ENCODE peak calls at places on chromosomes 12 and 14, in six cellular contexts. One of them, this sample, is unnamed.

GRCh38 chr12:1529228-1529861 is 65.0 kb downstream of the FBXL14 start:
- DNase-seq in K562: no peak
- DNase-seq in upper lobe of left lung: no peak
- DNase-seq in breast epithelium: no peak
- DNase-seq in sigmoid colon: peak
- DNase-seq in endothelial cell of umbilical vein: no peak
- DNase-seq in this sample: no peak

GRCh38 chr14:64501326-64502171 is 2.1 kb downstream of the ZBTB25 start:
- DNase-seq in K562: no peak
- DNase-seq in upper lobe of left lung: peak
- DNase-seq in breast epithelium: peak
- DNase-seq in sigmoid colon: peak
- DNase-seq in endothelial cell of umbilical vein: peak
- DNase-seq in this sample: no peak

GRCh38 chr14:52706286-52706685 is 714 bp upstream of the PSMC6 start:
- DNase-seq in K562: peak
- DNase-seq in upper lobe of left lung: peak
- DNase-seq in breast epithelium: no peak
- DNase-seq in sigmoid colon: no peak
- DNase-seq in endothelial cell of umbilical vein: peak
- DNase-seq in this sample: no peak

GRCh38 chr12:28486521-28486920 is 296.3 kb downstream of the CCDC91 start:
- DNase-seq in K562: no peak
- DNase-seq in upper lobe of left lung: no peak
- DNase-seq in breast epithelium: no peak
- DNase-seq in sigmoid colon: no peak
- DNase-seq in endothelial cell of umbilical vein: no peak
- DNase-seq in this sample: no peak

GRCh38 chr14:101878222-101879211 is 85.9 kb upstream of the DYNC1H1 start:
- DNase-seq in K562: no peak
- DNase-seq in upper lobe of left lung: no peak
- DNase-seq in breast epithelium: no peak
- DNase-seq in sigmoid colon: peak
- DNase-seq in endothelial cell of umbilical vein: no peak
- DNase-seq in this sample: peak

GRCh38 chr12:71799105-71799504 is 40.5 kb upstream of the TBC1D15 start:
- DNase-seq in K562: no peak
- DNase-seq in upper lobe of left lung: no peak
- DNase-seq in breast epithelium: no peak
- DNase-seq in sigmoid colon: no peak
- DNase-seq in endothelial cell of umbilical vein: peak
- DNase-seq in this sample: no peak

GRCh38 chr12:50527086-50527726 is 22.4 kb downstream of the DIP2B start:
- DNase-seq in K562: no peak
- DNase-seq in upper lobe of left lung: no peak
- DNase-seq in breast epithelium: no peak
- DNase-seq in sigmoid colon: no peak
- DNase-seq in endothelial cell of umbilical vein: no peak
- DNase-seq in this sample: no peak

GRCh38 chr14:60656755-60657608 is 7.7 kb upstream of the SIX1 start:
- DNase-seq in K562: no peak
- DNase-seq in upper lobe of left lung: peak
- DNase-seq in breast epithelium: no peak
- DNase-seq in sigmoid colon: no peak
- DNase-seq in endothelial cell of umbilical vein: peak
- DNase-seq in this sample: peak

GRCh38 chr14:64659366-64659765 is 44.9 kb upstream of the PLEKHG3 start:
- DNase-seq in K562: no peak
- DNase-seq in upper lobe of left lung: no peak
- DNase-seq in breast epithelium: no peak
- DNase-seq in sigmoid colon: no peak
- DNase-seq in endothelial cell of umbilical vein: no peak
- DNase-seq in this sample: no peak

GRCh38 chr12:121170581-121171260 is 38.0 kb downstream of the P2RX7 start:
- DNase-seq in K562: no peak
- DNase-seq in upper lobe of left lung: no peak
- DNase-seq in breast epithelium: no peak
- DNase-seq in sigmoid colon: no peak
- DNase-seq in endothelial cell of umbilical vein: peak
- DNase-seq in this sample: no peak

GRCh38 chr12:121167951-121168350 is 35.3 kb downstream of the P2RX7 start:
- DNase-seq in K562: no peak
- DNase-seq in upper lobe of left lung: no peak
- DNase-seq in breast epithelium: no peak
- DNase-seq in sigmoid colon: no peak
- DNase-seq in endothelial cell of umbilical vein: no peak
- DNase-seq in this sample: no peak

GRCh38 chr12:121167232-121167820 is 34.6 kb downstream of the P2RX7 start:
- DNase-seq in K562: no peak
- DNase-seq in upper lobe of left lung: peak
- DNase-seq in breast epithelium: no peak
- DNase-seq in sigmoid colon: no peak
- DNase-seq in endothelial cell of umbilical vein: no peak
- DNase-seq in this sample: no peak

GRCh38 chr12:121175383-121176119 is 34.4 kb upstream of the P2RX4 start:
- DNase-seq in K562: no peak
- DNase-seq in upper lobe of left lung: peak
- DNase-seq in breast epithelium: no peak
- DNase-seq in sigmoid colon: no peak
- DNase-seq in endothelial cell of umbilical vein: no peak
- DNase-seq in this sample: no peak

DNA sequence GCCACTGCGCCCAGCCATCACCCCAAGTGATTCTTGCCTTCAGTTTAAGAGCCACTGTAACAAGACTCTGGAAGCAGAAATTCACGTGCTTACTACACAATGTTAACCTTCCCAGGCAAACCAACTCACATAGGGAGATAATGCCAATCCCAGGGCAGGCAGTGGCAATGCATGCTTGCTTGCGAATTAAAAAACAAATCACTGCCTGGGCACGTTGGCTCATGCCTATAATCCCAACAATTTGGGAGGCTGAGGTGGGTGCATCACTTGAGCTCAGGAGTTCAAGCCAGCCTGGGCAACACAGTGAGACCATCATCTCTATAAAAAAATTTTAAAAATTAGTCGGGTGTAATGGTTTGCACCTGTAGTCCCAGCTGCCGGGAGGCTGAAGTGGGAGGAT is 37.8 kb upstream of the P2RX4 start:
- DNase-seq in K562: no peak
- DNase-seq in upper lobe of left lung: no peak
- DNase-seq in breast epithelium: no peak
- DNase-seq in sigmoid colon: no peak
- DNase-seq in endothelial cell of umbilical vein: no peak
- DNase-seq in this sample: no peak
- TF ChIP-seq POLR2A in K562: no peak
- TF ChIP-seq POLR2A in upper lobe of left lung: no peak
- TF ChIP-seq POLR2A in breast epithelium: no peak
- TF ChIP-seq POLR2A in sigmoid colon: no peak
- TF ChIP-seq POLR2A in endothelial cell of umbilical vein: no peak
- TF ChIP-seq POLR2A in this sample: no peak

GRCh38 chr12:12779529-12779928 is 5.9 kb upstream of the APOLD1 start:
- DNase-seq in K562: no peak
- DNase-seq in upper lobe of left lung: no peak
- DNase-seq in breast epithelium: no peak
- DNase-seq in sigmoid colon: no peak
- DNase-seq in endothelial cell of umbilical vein: peak
- DNase-seq in this sample: no peak
- TF ChIP-seq POLR2AphosphoS5 in K562: no peak
- TF ChIP-seq POLR2AphosphoS5 in upper lobe of left lung: no peak
- TF ChIP-seq POLR2AphosphoS5 in breast epithelium: no peak
- TF ChIP-seq POLR2AphosphoS5 in sigmoid colon: no peak
- TF ChIP-seq POLR2AphosphoS5 in endothelial cell of umbilical vein: peak
- TF ChIP-seq POLR2AphosphoS5 in this sample: no peak

DNA sequence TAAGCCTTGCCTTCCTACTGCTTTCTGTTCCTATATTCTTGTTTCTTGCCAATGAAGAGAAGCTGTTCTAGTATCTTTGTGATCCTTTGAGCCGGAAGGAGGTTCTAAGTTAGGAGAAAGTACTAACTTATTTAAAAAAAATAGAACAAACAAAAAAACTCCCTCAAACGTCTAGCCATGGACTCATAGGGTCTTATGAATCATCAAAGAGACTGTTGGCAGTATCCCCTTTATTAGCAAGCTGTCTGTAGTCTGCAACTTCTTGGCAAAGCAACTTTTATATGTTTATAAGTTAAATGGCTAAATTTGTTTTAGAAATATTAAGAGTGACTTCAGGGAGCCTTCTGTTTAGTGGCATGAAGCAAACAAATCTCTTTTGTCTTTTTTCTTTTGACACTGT is 291.9 kb downstream of the FUT8 start:
- DNase-seq in K562: no peak
- DNase-seq in upper lobe of left lung: no peak
- DNase-seq in breast epithelium: no peak
- DNase-seq in sigmoid colon: no peak
- DNase-seq in endothelial cell of umbilical vein: no peak
- DNase-seq in this sample: no peak
- TF ChIP-seq CTCF in K562: no peak
- TF ChIP-seq CTCF in upper lobe of left lung: no peak
- TF ChIP-seq CTCF in breast epithelium: no peak
- TF ChIP-seq CTCF in sigmoid colon: no peak
- TF ChIP-seq CTCF in endothelial cell of umbilical vein: no peak
- TF ChIP-seq CTCF in this sample: no peak

GRCh38 chr12:65643595-65644386 is 180.5 kb upstream of the HMGA2 start:
- DNase-seq in K562: no peak
- DNase-seq in upper lobe of left lung: no peak
- DNase-seq in breast epithelium: no peak
- DNase-seq in sigmoid colon: no peak
- DNase-seq in endothelial cell of umbilical vein: no peak
- DNase-seq in this sample: no peak
- TF ChIP-seq POLR2A in K562: peak
- TF ChIP-seq POLR2A in upper lobe of left lung: no peak
- TF ChIP-seq POLR2A in breast epithelium: no peak
- TF ChIP-seq POLR2A in sigmoid colon: no peak
- TF ChIP-seq POLR2A in endothelial cell of umbilical vein: no peak
- TF ChIP-seq POLR2A in this sample: no peak

DNA sequence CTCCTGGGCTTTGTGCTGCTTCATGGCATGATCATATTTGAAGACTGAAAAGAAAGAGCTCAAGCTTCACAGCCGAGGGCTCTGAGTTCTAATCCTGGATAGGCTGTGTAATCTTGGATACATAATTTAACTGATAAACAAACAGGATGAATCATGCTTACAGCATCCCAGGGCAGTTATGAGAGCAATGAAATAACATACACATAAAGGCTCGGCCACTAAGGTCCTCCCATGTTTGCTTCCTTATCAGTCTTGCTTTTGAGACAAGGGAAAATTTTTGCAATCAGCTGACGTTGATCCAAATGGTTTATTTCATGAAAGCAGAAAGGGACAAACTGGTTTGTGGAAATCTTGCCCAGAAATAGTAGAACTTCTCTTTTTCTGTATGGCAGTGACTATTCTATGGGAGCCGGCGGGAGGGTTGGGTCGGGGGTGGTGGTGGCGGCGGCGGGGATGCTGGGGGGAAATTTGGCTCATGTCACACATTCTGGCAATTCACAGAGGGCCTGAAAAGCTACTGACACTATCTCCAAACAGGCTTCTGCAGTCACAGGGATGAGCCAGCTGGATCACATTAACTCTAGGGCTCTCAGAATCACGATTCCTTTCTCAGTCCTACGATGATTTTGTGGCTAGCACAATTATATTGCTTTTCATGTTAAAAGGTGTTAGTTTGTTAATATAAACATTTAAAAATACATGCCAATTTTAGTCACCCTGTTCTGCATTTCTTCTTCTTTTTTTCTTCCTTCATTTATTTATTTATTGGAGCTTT is 124.5 kb downstream of the SLC8A3 start:
- DNase-seq in K562: no peak
- DNase-seq in upper lobe of left lung: no peak
- DNase-seq in breast epithelium: no peak
- DNase-seq in sigmoid colon: no peak
- DNase-seq in endothelial cell of umbilical vein: no peak
- DNase-seq in this sample: no peak
- TF ChIP-seq POLR2AphosphoS5 in K562: no peak
- TF ChIP-seq POLR2AphosphoS5 in upper lobe of left lung: no peak
- TF ChIP-seq POLR2AphosphoS5 in breast epithelium: no peak
- TF ChIP-seq POLR2AphosphoS5 in sigmoid colon: no peak
- TF ChIP-seq POLR2AphosphoS5 in endothelial cell of umbilical vein: no peak
- TF ChIP-seq POLR2AphosphoS5 in this sample: no peak

GRCh38 chr12:14576896-14577295 is 9.2 kb upstream of the PLBD1 start:
- DNase-seq in K562: no peak
- DNase-seq in upper lobe of left lung: no peak
- DNase-seq in breast epithelium: no peak
- DNase-seq in sigmoid colon: no peak
- DNase-seq in endothelial cell of umbilical vein: no peak
- DNase-seq in this sample: no peak
- TF ChIP-seq CTCF in K562: no peak
- TF ChIP-seq CTCF in upper lobe of left lung: no peak
- TF ChIP-seq CTCF in breast epithelium: no peak
- TF ChIP-seq CTCF in sigmoid colon: no peak
- TF ChIP-seq CTCF in endothelial cell of umbilical vein: no peak
- TF ChIP-seq CTCF in this sample: no peak

DNA sequence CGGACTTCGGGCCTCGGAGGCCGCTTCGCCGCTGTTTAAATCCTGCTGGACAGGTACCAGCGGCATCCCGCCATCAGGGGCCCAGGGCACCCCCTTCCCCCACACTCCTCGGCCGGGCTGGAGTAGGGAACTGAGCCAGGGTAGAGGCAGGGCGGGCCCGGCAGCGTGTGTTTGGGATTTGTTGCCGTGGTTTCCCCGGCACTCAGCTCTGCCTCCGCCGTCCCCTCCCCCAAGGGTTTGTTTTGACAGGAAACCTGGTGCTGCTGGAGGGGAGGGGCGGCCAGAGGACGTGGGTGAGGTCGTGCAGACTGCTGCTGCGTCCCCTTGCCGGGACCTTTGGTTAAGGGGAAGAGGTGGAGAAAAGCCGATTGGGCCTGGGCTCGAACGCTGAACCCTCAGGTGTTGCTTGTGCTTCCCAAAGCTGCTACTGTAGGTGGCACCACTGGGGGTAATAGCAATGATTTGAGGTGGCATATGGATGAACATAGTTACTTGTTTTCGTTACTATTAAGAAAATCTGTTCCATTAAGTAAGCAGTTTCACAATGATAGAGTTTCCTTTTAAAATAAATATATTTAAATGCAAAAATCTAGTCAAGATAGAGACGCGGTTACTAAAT is 778 bp downstream of the TCP11L2 start:
- DNase-seq in K562: peak
- DNase-seq in upper lobe of left lung: peak
- DNase-seq in breast epithelium: peak
- DNase-seq in sigmoid colon: peak
- DNase-seq in endothelial cell of umbilical vein: peak
- DNase-seq in this sample: peak
- TF ChIP-seq POLR2A in K562: no peak
- TF ChIP-seq POLR2A in upper lobe of left lung: peak
- TF ChIP-seq POLR2A in breast epithelium: no peak
- TF ChIP-seq POLR2A in sigmoid colon: no peak
- TF ChIP-seq POLR2A in endothelial cell of umbilical vein: no peak
- TF ChIP-seq POLR2A in this sample: no peak